ENCODE peak calls at places on chromosomes 2 and 18, in five cellular contexts. F is fibroblast of villous mesenchyme, S is neural progenitor cell, Q is AG04450, U is prostate gland. D is an unnamed sample.
A peak's percentile ranks its signal among the peaks of the same experiment; 100 is the strongest.

GRCh38 chr18:77147418-77147852 is 14.9 kb upstream of the MBP start:
- DNase-seq in U (no peak), F (no peak), Q (no peak), S (no peak), D (no peak)

GRCh38 chr2:105557515-105557914 is 158.7 kb upstream of the FHL2 start:
- DNase-seq in U (no peak), S (no peak), F (no peak), Q (no peak), D (no peak)

GRCh38 chr2:23621616-23622015 is 236.6 kb downstream of the KLHL29 start:
- DNase-seq in Q (no peak), F (no peak), S (no peak), U (no peak), D (no peak)

GRCh38 chr2:29322011-29322410 is 206.8 kb downstream of the CLIP4 start:
- DNase-seq in Q (no peak), U (no peak), F (no peak), S (no peak), D (no peak)

GRCh38 chr2:190506666-190507065 is 27.9 kb downstream of the NEMP2 start:
- DNase-seq in U (no peak), S (no peak), F (no peak), Q (no peak), D (no peak)

GRCh38 chr18:24731981-24732380 is 271.5 kb downstream of the HRH4 start:
- DNase-seq in F (no peak), U (no peak), Q (no peak), S (peak; percentile 6), D (no peak)

GRCh38 chr2:30631051-30631671 is 176.1 kb downstream of the CAPN13 start:
- DNase-seq in Q (no peak), U (no peak), S (no peak), F (no peak), D (no peak)

GRCh38 chr18:72895548-72895947 is 27.8 kb upstream of the NETO1 start:
- DNase-seq in Q (no peak), F (no peak), U (no peak), S (no peak), D (no peak)

GRCh38 chr2:202317080-202317859 is 51.7 kb downstream of the NOP58 start:
- DNase-seq in U (peak; percentile 44), Q (peak; percentile 63), S (no peak), F (peak; percentile 85), D (peak; percentile 28)

GRCh38 chr2:1739961-1740713 is 4.2 kb downstream of the PXDN start:
- DNase-seq in S (no peak), U (no peak), F (peak; percentile 68), Q (no peak), D (no peak)

GRCh38 chr2:69616755-69617154 is 26.8 kb downstream of the AAK1 start:
- DNase-seq in U (no peak), F (no peak), Q (no peak), S (no peak), D (no peak)

GRCh38 chr2:100877555-100877954 is 57.6 kb downstream of the NPAS2 start:
- DNase-seq in F (no peak), Q (no peak), U (no peak), S (no peak), D (no peak)

GRCh38 chr2:236568068-236568921 is 1.3 kb upstream of the ACKR3 start:
- DNase-seq in S (peak; percentile 51), U (no peak), F (no peak), Q (no peak), D (no peak)
- H3K4me3 ChIP-seq in S (peak overlapping the region; percentile 29), U (peak overlapping the region; percentile 21), F (no peak overlapping the region), Q (no peak overlapping the region), D (no peak overlapping the region)

DNA sequence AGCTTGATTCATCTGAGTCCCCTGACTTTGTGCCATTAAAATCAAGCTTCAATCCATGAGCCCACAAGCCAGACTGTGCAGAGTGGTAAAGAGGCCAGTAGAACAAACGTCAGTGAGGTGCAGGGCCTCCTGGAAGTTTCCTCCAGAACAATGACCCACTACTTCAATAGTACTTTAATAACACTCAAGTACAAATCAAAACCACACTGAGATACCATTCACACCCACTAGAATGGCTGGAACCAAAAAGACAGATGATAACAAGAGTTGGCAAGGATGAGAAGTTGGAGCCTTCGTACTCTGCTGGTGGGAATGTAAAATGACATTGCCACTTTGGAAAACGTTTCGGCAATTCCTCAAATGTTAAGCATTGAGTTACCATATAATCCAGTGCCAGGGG is 181.1 kb downstream of the TMEM163 start:
- DNase-seq in S (no peak), F (no peak), Q (no peak), U (no peak), D (no peak)
- TF ChIP-seq CTCF in S (no peak), F (no peak), Q (no peak), U (no peak), D (no peak)

DNA sequence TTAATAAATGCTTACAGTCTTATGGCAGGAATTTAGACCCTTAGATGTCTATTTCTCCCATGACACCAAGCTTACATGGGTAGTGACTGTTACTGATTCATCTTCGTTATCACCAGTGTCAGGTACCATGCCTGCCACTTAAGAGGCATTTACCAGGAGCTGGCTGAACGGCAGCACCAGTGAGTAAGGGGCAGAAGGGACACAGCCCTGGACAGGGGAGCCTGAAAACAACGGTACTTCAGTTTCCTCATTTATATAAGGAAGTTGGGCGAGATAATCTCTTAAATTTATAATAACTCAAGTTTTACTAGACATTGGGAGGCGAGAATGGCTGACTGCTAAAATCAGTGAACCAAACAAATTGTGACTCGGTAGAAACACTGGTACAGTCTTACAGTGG is 1.2 kb downstream of the COA5 start:
- DNase-seq in S (no peak), F (no peak), Q (no peak), U (no peak), D (no peak)
- H3K4me3 ChIP-seq in S (peak overlapping the region; percentile 82), F (peak overlapping the region; percentile 88), Q (peak overlapping the region; percentile 90), U (peak overlapping the region; percentile 98), D (peak overlapping the region; percentile 93)

GRCh38 chr2:131394147-131394931 is 30.4 kb upstream of the RAB6D start:
- DNase-seq in F (no peak), Q (no peak), U (no peak), S (peak; percentile 66), D (no peak)
- TF ChIP-seq CTCF in F (no peak), Q (no peak), U (no peak), S (peak; percentile 19), D (no peak)

D was measured in LNCaP clone FGC.